ENCODE peak calls at places on chromosomes 6 and 20, in four cellular contexts. B is GM12865, G is brain microvascular endothelial cell, L is HCT116. C is an unnamed sample.

GRCh38 chr6:169172946-169173345 is 80.7 kb downstream of the THBS2 start:
- DNase-seq in B (no peak), G (no peak), L (no peak), C (no peak)

GRCh38 chr6:22737331-22737730 is 168.0 kb downstream of the HDGFL1 start:
- DNase-seq in B (peak; percentile 53), G (peak; percentile 51), L (peak; percentile 4), C (no peak)

GRCh38 chr6:36631326-36632046 is 37.3 kb downstream of the SRSF3 start:
- DNase-seq in B (no peak), G (no peak), L (no peak), C (no peak)

GRCh38 chr6:13288481-13288880 is 39.9 kb downstream of the TBC1D7 start:
- DNase-seq in B (no peak), G (no peak), L (no peak), C (no peak)

GRCh38 chr20:44358776-44359175 is 3.3 kb downstream of the HNF4A start:
- DNase-seq in B (peak; percentile 58), G (no peak), L (no peak), C (no peak)

GRCh38 chr6:3825851-3826581 is 23.2 kb upstream of the FAM50B start:
- DNase-seq in B (no peak), G (peak; percentile 98), L (peak; percentile 81), C (peak; percentile 92)

GRCh38 chr6:138691595-138692057 is 81.9 kb upstream of the CCDC28A start:
- DNase-seq in B (no peak), G (peak; percentile 63), L (peak; percentile 52), C (no peak)

GRCh38 chr6:158707120-158707519 is 57.3 kb downstream of the SYTL3 start:
- DNase-seq in B (no peak), G (peak; percentile 29), L (peak; percentile 89), C (peak; percentile 31)

GRCh38 chr6:163814494-163815364 is 400.2 kb downstream of the QKI start:
- DNase-seq in B (peak; percentile 27), G (peak; percentile 77), L (no peak), C (no peak)

GRCh38 chr20:54320148-54320607 is 112.3 kb downstream of the PFDN4 start:
- DNase-seq in B (no peak), G (peak; percentile 11), L (no peak), C (no peak)

GRCh38 chr6:41712651-41713103 is 22.7 kb downstream of the TFEB start:
- DNase-seq in B (no peak), G (no peak), L (no peak), C (peak; percentile 28)

GRCh38 chr6:14857501-14857900 is 388.4 kb upstream of the JARID2 start:
- DNase-seq in B (peak; percentile 15), G (no peak), L (no peak), C (no peak)

GRCh38 chr6:2857580-2858337 is 16.1 kb upstream of the SERPINB1 start:
- DNase-seq in B (peak; percentile 94), G (peak; percentile 77), L (peak; percentile 94), C (no peak)

GRCh38 chr20:2729251-2729713 is 36.7 kb downstream of the EBF4 start:
- DNase-seq in B (no peak), G (no peak), L (no peak), C (no peak)

GRCh38 chr6:151692216-151692615 is 115.3 kb upstream of the ESR1 start:
- DNase-seq in B (no peak), G (no peak), L (no peak), C (no peak)

GRCh38 chr6:56724455-56724854 is 81.8 kb upstream of the DST start:
- DNase-seq in B (no peak), G (peak; percentile 78), L (no peak), C (no peak)

GRCh38 chr6:90231798-90232197 is 64.8 kb downstream of the BACH2 start:
- DNase-seq in B (no peak), G (no peak), L (no peak), C (no peak)

GRCh38 chr6:3819161-3820110 is 29.7 kb upstream of the FAM50B start:
- DNase-seq in B (no peak), G (no peak), L (no peak), C (no peak)

GRCh38 chr6:128950864-128951263 is 67.9 kb downstream of the LAMA2 start:
- DNase-seq in B (no peak), G (no peak), L (no peak), C (no peak)

GRCh38 chr6:128952902-128953301 is 70.0 kb downstream of the LAMA2 start:
- DNase-seq in B (no peak), G (no peak), L (no peak), C (no peak)

GRCh38 chr6:128954308-128955043 is 71.5 kb downstream of the LAMA2 start:
- DNase-seq in B (no peak), G (no peak), L (no peak), C (no peak)
- H3K4me3 ChIP-seq in B (no peak overlapping the region), G (no peak overlapping the region), L (no peak overlapping the region), C (no peak overlapping the region)

DNA sequence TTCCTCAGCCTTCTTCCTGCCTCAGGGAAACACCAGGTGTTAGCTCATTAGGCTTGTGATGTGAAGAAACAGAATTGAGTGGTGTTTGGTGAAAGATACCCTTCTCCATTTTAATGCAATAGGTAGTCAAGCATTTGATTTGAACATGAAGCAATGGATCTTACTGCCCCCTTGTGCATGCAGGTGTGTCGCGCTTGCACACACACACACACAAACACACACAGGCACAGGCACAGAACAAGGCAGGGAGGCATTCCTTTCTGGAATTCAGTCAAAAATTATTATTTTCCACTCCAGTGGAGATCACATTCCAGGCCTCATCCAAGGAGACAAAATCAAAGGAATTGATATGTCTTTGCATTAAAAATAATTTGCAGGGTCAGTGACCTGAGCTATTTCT is 667.0 kb upstream of the MARCKS start:
- DNase-seq in B (peak; percentile 10), G (no peak), L (peak; percentile 8), C (no peak)
- TF ChIP-seq CTCF in B (no peak), G (peak; percentile 8), L (no peak), C (peak; percentile 13)

GRCh38 chr6:31777667-31778050 is 531 bp upstream of the VWA7 start:
- DNase-seq in B (no peak), G (no peak), L (no peak), C (no peak)

GRCh38 chr6:31776563-31776960 is 566 bp downstream of the VWA7 start:
- DNase-seq in B (no peak), G (no peak), L (no peak), C (no peak)

GRCh38 chr6:31775633-31776263 is 1.4 kb downstream of the VWA7 start:
- DNase-seq in B (no peak), G (no peak), L (no peak), C (no peak)

GRCh38 chr6:31778193-31778592 is 1.1 kb upstream of the VWA7 start:
- DNase-seq in B (no peak), G (no peak), L (no peak), C (no peak)

GRCh38 chr6:31776961-31777666 is at the start of gene VWA7:
- DNase-seq in B (peak; percentile 83), G (peak; percentile 54), L (peak; percentile 84), C (peak; percentile 30)
- H3K4me3 ChIP-seq in B (no peak within 1 kb of the TSS), G (no peak within 1 kb of the TSS), L (peak within 1 kb of the TSS; percentile 40), C (no peak within 1 kb of the TSS)

DNA sequence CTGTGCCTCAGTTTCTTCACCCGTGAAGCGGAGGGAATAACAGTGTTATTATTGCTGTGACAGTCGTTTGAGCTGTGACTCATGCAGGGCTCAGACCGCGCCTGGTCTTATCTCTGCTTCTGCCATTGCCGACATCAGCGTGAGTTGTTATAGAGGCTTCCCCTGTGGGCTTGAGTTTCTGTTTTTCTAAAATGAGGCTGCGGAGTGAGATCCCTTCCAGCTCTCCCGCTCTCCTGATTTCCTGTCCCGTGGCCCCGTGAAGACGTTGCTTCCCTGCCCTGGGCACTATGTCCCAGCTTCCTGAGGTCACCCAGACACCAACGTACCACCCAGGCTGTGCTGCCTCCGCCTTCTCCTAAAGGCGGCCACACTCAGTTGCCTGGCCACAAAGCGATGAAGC is 278.4 kb downstream of the BMP7 start:
- DNase-seq in B (no peak), G (peak; percentile 71), L (no peak), C (no peak)
- TF ChIP-seq CTCF in B (no peak), G (no peak), L (no peak), C (no peak)

GRCh38 chr6:72622094-72622540 is 253 bp downstream of the KCNQ5 start:
- DNase-seq in B (peak; percentile 86), G (no peak), L (no peak), C (no peak)

GRCh38 chr6:72624557-72625160 is 2.8 kb downstream of the KCNQ5 start:
- DNase-seq in B (peak; percentile 78), G (no peak), L (no peak), C (no peak)

GRCh38 chr6:72621243-72622093 is at the start of gene KCNQ5:
- DNase-seq in B (peak; percentile 71), G (no peak), L (no peak), C (no peak)

GRCh38 chr6:72626126-72626525 is 4.3 kb downstream of the KCNQ5 start:
- DNase-seq in B (peak; percentile 85), G (no peak), L (no peak), C (no peak)

GRCh38 chr6:72623808-72624207 is 1.9 kb downstream of the KCNQ5 start:
- DNase-seq in B (no peak), G (no peak), L (no peak), C (no peak)
- H3K4me3 ChIP-seq in B (peak overlapping the region; percentile 93), G (no peak overlapping the region), L (no peak overlapping the region), C (no peak overlapping the region)

GRCh38 chr6:165929607-165930006 is 238.0 kb downstream of the TBXT start:
- DNase-seq in B (no peak), G (no peak), L (no peak), C (no peak)

GRCh38 chr6:165936096-165936495 is 231.6 kb downstream of the TBXT start:
- DNase-seq in B (no peak), G (no peak), L (no peak), C (no peak)

GRCh38 chr6:165936660-165937059 is 231.0 kb downstream of the TBXT start:
- DNase-seq in B (no peak), G (no peak), L (no peak), C (no peak)

GRCh38 chr6:165930668-165931067 is 237.0 kb downstream of the TBXT start:
- DNase-seq in B (no peak), G (no peak), L (no peak), C (no peak)

GRCh38 chr6:165931675-165932074 is 236.0 kb downstream of the TBXT start:
- DNase-seq in B (no peak), G (no peak), L (no peak), C (no peak)
- TF ChIP-seq CTCF in B (no peak), G (no peak), L (no peak), C (no peak)